ENCODE peak calls at places on chromosome X, in nine cellular contexts. B is cerebellum; S is LNCaP clone FGC; A is T-helper 9 cell; V is naive thymus-derived CD4-positive, alpha-beta T cell; Z is ecto neural progenitor cell; D is Right ventricle myocardium superior; C is IMR-90; J is COR-L47. T is an unnamed sample.
A peak's percentile ranks its signal among the peaks of the same experiment; 100 is the strongest.

GRCh38 chrX:71103110-71103983 is 3.2 kb downstream of the CXorf65 start:
- DNase-seq in B (no peak), S (no peak), A (peak; percentile 59), V (peak; percentile 49), Z (peak; percentile 55), D (no peak), C (no peak), J (no peak), T (no peak)

GRCh38 chrX:38061335-38061734 is 55.0 kb downstream of the SYTL5 start:
- DNase-seq in B (no peak), S (peak; percentile 58), A (no peak), V (no peak), Z (no peak), D (no peak), C (peak; percentile 44), J (no peak), T (peak; percentile 48)

GRCh38 chrX:107826286-107827136 is 845 bp downstream of the MID2 start:
- DNase-seq in B (peak; percentile 22), S (peak; percentile 22), A (peak; percentile 1), V (peak; percentile 39), Z (peak; percentile 60), D (peak; percentile 47), C (peak; percentile 42), J (peak; percentile 12), T (peak; percentile 11)

GRCh38 chrX:138648570-138648969 is 62.9 kb downstream of the FGF13 start:
- DNase-seq in B (no peak), S (no peak), A (no peak), V (no peak), Z (no peak), D (no peak), C (no peak), J (no peak), T (no peak)

GRCh38 chrX:100615015-100615414 is 21.6 kb downstream of the TSPAN6 start:
- DNase-seq in B (no peak), S (peak; percentile 58), A (no peak), V (no peak), Z (no peak), D (no peak), C (peak; percentile 68), J (peak; percentile 1), T (peak; percentile 35)

GRCh38 chrX:119507206-119507605 is 39.0 kb downstream of the SLC25A5 start:
- DNase-seq in B (peak; percentile 30), S (no peak), A (no peak), V (no peak), Z (no peak), D (no peak), C (no peak), J (no peak), T (no peak)

GRCh38 chrX:22345884-22346283 is 73.2 kb downstream of the CBLL2 start:
- DNase-seq in B (no peak), S (no peak), A (no peak), V (no peak), Z (no peak), D (no peak), C (peak; percentile 26), J (no peak), T (no peak)

GRCh38 chrX:53256446-53257041 is 24.8 kb downstream of the IQSEC2 start:
- DNase-seq in B (peak; percentile 51), S (no peak), A (no peak), V (no peak), Z (no peak), D (no peak), C (no peak), J (no peak), T (no peak)

GRCh38 chrX:2962346-2962745 is 33.2 kb upstream of the ARSD start:
- DNase-seq in B (no peak), S (no peak), A (no peak), V (no peak), Z (no peak), D (no peak), C (no peak), J (no peak), T (no peak)

GRCh38 chrX:66489339-66489738 is 149.5 kb downstream of the EDA2R start:
- DNase-seq in B (no peak), S (no peak), A (no peak), V (no peak), Z (no peak), D (no peak), C (no peak), J (no peak), T (peak; percentile 33)

GRCh38 chrX:13717697-13718483 is 16.5 kb downstream of the TRAPPC2 start:
- DNase-seq in B (no peak), S (no peak), A (no peak), V (no peak), Z (no peak), D (peak; percentile 58), C (peak; percentile 53), J (no peak), T (no peak)

GRCh38 chrX:20829665-20830481 is 544.3 kb upstream of the CNKSR2 start:
- DNase-seq in B (no peak), S (no peak), A (no peak), V (no peak), Z (no peak), D (no peak), C (no peak), J (peak; percentile 33), T (peak; percentile 20)

GRCh38 chrX:42496239-42496638 is 281.7 kb downstream of the PPP1R2C start:
- DNase-seq in B (no peak), S (no peak), A (no peak), V (no peak), Z (no peak), D (no peak), C (no peak), J (no peak), T (no peak)

GRCh38 chrX:115494133-115494532 is 66.8 kb upstream of the PLS3 start:
- DNase-seq in B (no peak), S (no peak), A (no peak), V (no peak), Z (no peak), D (no peak), C (peak; percentile 9), J (peak; percentile 0), T (no peak)

GRCh38 chrX:9352243-9352642 is 112.6 kb upstream of the TBL1X start:
- DNase-seq in B (no peak), S (no peak), A (no peak), V (no peak), Z (no peak), D (no peak), C (no peak), J (no peak), T (no peak)

GRCh38 chrX:44580466-44580865 is 37.8 kb upstream of the FUNDC1 start:
- DNase-seq in B (no peak), S (no peak), A (no peak), V (no peak), Z (no peak), D (no peak), C (peak; percentile 81), J (no peak), T (no peak)

T was measured in HT-29.